ENCODE peak calls at places on chromosomes 6 and 20, in seven cellular contexts. G, Y, R, L, S, K and Z are unnamed samples.

GRCh38 chr6:110415297-110415916 is at the start of gene DDO:
- DNase-seq in G (no peak), Y (no peak), R (peak; percentile 86), L (peak; percentile 62), S (peak; percentile 64), K (peak; percentile 87), Z (peak; percentile 86)

GRCh38 chr6:107443066-107443903 is 16.1 kb downstream of the PDSS2 start:
- DNase-seq in G (no peak), Y (no peak), R (no peak), L (no peak), S (no peak), K (no peak), Z (no peak)

GRCh38 chr6:168507297-168507696 is 66.3 kb downstream of the SMOC2 start:
- DNase-seq in G (no peak), Y (no peak), R (no peak), L (no peak), S (no peak), K (no peak), Z (no peak)

GRCh38 chr20:11852189-11852588 is 65.5 kb upstream of the BTBD3 start:
- DNase-seq in G (no peak), Y (no peak), R (no peak), L (no peak), S (no peak), K (no peak), Z (no peak)

GRCh38 chr20:24423794-24424307 is 45.6 kb upstream of the SYNDIG1 start:
- DNase-seq in G (no peak), Y (no peak), R (no peak), L (no peak), S (no peak), K (no peak), Z (no peak)

GRCh38 chr6:1686117-1687098 is 76.7 kb downstream of the FOXC1 start:
- DNase-seq in G (no peak), Y (peak; percentile 88), R (no peak), L (peak; percentile 94), S (no peak), K (no peak), Z (no peak)

GRCh38 chr6:129623008-129623732 is 86.8 kb downstream of the ARHGAP18 start:
- DNase-seq in G (no peak), Y (no peak), R (no peak), L (no peak), S (no peak), K (no peak), Z (no peak)

GRCh38 chr6:154448448-154449096 is 61.9 kb downstream of the CNKSR3 start:
- DNase-seq in G (no peak), Y (peak; percentile 16), R (no peak), L (peak; percentile 81), S (no peak), K (no peak), Z (peak; percentile 18)

GRCh38 chr6:106620931-106621672 is 8.2 kb downstream of the RTN4IP1 start:
- DNase-seq in G (no peak), Y (no peak), R (no peak), L (peak; percentile 20), S (no peak), K (no peak), Z (no peak)